ENCODE peak calls at places on chromosomes 11 and 22, in seven cellular contexts. E is HepG2, Q is SK-N-SH, W is HCT116, C is K562, F is H1, X is GM12878. L is an unnamed sample. For H3K36me3, the result is how much of the 10 kb centered on the place peaks cover.

GRCh38 chr11:128931661-128932060 is 11.0 kb downstream of the TP53AIP1 start:
- DNase-seq in X (no peak), C (no peak), Q (no peak), W (no peak), F (no peak), E (no peak), L (no peak)

GRCh38 chr11:43547900-43548381 is 132.6 kb upstream of the HSD17B12 start:
- DNase-seq in X (no peak), F (no peak), W (no peak), C (peak), Q (peak), E (no peak), L (no peak)

GRCh38 chr11:64007160-64007628 is 21.0 kb downstream of the OTUB1 start:
- DNase-seq in Q (peak), E (no peak), F (no peak), W (no peak), X (no peak), C (no peak), L (no peak)

GRCh38 chr11:125903753-125904659 is at the start of gene DDX25:
- DNase-seq in F (peak), E (no peak), Q (peak), C (no peak), X (no peak), W (no peak), L (no peak)

GRCh38 chr11:120260616-120261015 is 20.7 kb downstream of the POU2F3 start:
- DNase-seq in C (no peak), Q (no peak), X (no peak), E (no peak), W (no peak), F (no peak), L (no peak)

GRCh38 chr11:2234963-2235362 is 35.4 kb downstream of the ASCL2 start:
- DNase-seq in X (no peak), F (no peak), C (no peak), W (no peak), E (no peak), Q (no peak), L (no peak)

GRCh38 chr22:27349456-27349855 is 452.1 kb downstream of the MN1 start:
- DNase-seq in E (no peak), Q (no peak), W (no peak), C (no peak), X (no peak), F (no peak), L (no peak)

GRCh38 chr11:110431212-110432073 is 1.7 kb downstream of the FDX1 start:
- DNase-seq in E (no peak), F (no peak), Q (peak), W (no peak), C (no peak), X (no peak), L (no peak)

GRCh38 chr11:78961186-78961782 is 386.6 kb upstream of the NARS2 start:
- DNase-seq in E (no peak), W (peak), X (no peak), Q (peak), F (peak), C (peak), L (peak)

GRCh38 chr11:68353118-68353517 is 40.7 kb downstream of the LRP5 start:
- DNase-seq in W (no peak), C (no peak), X (no peak), Q (peak), E (no peak), F (no peak), L (no peak)

GRCh38 chr22:25829237-25829636 is 87.2 kb downstream of the MYO18B start:
- DNase-seq in W (no peak), X (no peak), F (no peak), Q (no peak), E (no peak), C (no peak), L (no peak)

GRCh38 chr11:73205666-73206343 is 12.3 kb upstream of the P2RY2 start:
- DNase-seq in W (no peak), X (no peak), Q (no peak), E (no peak), C (no peak), F (no peak), L (no peak)

GRCh38 chr11:124841186-124841585 is 24.0 kb upstream of the ROBO3 start:
- DNase-seq in E (no peak), W (no peak), F (no peak), Q (no peak), C (no peak), X (no peak), L (no peak)

GRCh38 chr22:39090426-39091064 is 6.5 kb upstream of the APOBEC3H start:
- DNase-seq in X (no peak), Q (no peak), W (no peak), E (no peak), F (no peak), C (no peak), L (no peak)

GRCh38 chr11:2004466-2004865 is 6.8 kb upstream of the H19 start:
- DNase-seq in Q (no peak), W (no peak), F (no peak), C (no peak), E (no peak), X (no peak), L (no peak)

GRCh38 chr11:124644426-124645280 is 22.0 kb downstream of the TBRG1 start:
- DNase-seq in Q (peak), X (no peak), E (peak), C (peak), W (peak), F (no peak), L (peak)

GRCh38 chr11:75450236-75450635 is 17.2 kb upstream of the KLHL35 start:
- DNase-seq in E (no peak), F (no peak), X (no peak), Q (no peak), C (no peak), W (no peak), L (no peak)

GRCh38 chr22:25551396-25551795 is 13.1 kb upstream of the GRK3 start:
- DNase-seq in E (no peak), X (no peak), W (no peak), C (no peak), F (no peak), Q (no peak), L (no peak)

GRCh38 chr11:76030973-76031590 is 175.2 kb downstream of the WNT11 start:
- DNase-seq in X (no peak), W (no peak), F (no peak), E (no peak), Q (no peak), C (no peak), L (no peak)

GRCh38 chr22:17570851-17571631 is 7.7 kb downstream of the SLC25A18 start:
- DNase-seq in Q (no peak), W (no peak), F (no peak), C (no peak), X (no peak), E (no peak), L (no peak)

GRCh38 chr22:43002198-43002577 is 12.8 kb downstream of the PACSIN2 start:
- DNase-seq in X (no peak), F (no peak), Q (no peak), C (no peak), W (no peak), E (no peak), L (peak)

DNA sequence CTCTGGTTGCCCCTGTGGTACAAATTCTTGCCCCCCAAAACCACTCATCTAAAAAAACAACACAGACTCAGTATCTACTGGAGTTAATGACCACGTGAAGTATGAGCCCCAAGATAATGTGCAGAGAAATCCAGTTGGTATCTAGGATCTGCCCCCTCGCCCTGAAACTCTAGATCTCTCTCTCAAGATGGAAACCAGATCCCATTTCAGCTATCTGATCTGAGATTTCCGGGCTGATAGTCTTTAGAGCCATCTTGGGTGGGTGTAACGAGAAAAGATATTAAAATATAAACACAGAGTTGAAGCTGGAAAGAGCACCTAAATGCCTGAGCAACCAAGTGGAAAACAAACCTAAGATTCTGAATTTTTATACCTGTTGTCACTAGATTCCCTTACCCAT is 14.0 kb upstream of the VWCE start:
- DNase-seq in E (no peak), X (no peak), C (no peak), F (no peak), Q (no peak), W (no peak), L (no peak)
- H3K36me3 ChIP-seq in E (half or more), X (under half), C (half or more), F (half or more), Q (half or more), W (half or more), L (under half)

DNA sequence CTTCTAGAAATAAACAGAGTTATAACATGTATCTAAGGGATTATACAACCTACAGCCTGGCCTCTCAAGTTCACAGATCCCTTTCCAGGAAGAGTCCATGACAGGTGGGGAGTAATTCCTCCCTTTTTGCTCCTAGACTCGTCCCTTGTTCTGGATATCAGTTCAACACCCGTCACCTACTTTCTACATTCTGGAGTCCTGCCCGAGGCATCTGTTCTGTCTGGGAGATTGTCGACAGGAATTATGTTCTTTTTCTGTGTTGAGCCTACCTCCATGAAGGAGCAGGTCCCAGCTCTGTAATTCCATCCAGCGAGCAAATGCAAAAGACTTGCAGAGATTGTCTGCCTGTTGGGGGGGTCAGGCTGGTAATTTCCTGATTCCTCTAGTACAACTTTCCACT is 224.6 kb upstream of the NTM start:
- DNase-seq in Q (no peak), F (no peak), X (no peak), C (no peak), E (no peak), W (no peak), L (no peak)
- TF ChIP-seq MAX in Q (no peak), F (no peak), X (no peak), C (no peak), E (no peak), W (no peak), L (no peak)

GRCh38 chr11:117528061-117528780 is 200.6 kb downstream of the CEP164 start:
- DNase-seq in C (no peak), F (no peak), Q (peak), X (no peak), W (no peak), E (no peak), L (no peak)
- H3K4me2 ChIP-seq in C (no peak), F (no peak), Q (no peak), X (no peak), W (no peak), E (no peak), L (no peak)

DNA sequence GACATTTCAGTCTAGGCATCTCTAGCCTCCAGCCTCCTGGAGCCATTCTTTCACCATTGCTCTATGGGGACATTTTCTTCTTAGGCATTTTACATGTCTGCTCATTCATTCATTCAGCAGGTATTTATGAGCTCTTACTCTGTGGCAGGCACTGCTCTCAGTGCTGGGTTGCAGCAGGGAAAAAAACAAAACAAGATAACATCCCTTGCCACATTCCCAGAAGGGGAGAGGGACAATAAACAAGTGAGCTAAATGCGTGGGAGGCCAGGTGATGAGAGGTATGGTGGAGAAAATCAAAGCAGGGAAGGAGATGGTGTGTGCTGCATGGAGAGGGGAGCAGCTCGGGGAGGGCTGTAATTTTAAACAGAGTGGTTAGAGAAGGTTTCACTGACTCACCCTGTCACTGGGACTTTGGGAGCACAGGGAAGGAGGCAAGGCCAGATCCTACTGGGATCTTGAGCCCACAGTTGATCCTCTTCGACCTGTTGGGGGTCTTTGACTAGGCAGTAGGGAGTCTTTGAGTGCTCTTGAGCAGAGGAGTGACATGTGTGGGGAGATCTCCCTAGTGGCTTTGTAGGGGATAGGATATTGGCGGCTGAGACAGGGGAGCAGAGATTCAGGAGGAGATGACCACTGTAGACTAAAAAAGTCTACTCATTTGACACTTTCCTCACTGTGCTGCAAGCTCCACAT is 17.0 kb downstream of the MICAL2 start:
- DNase-seq in X (no peak), Q (no peak), W (no peak), E (no peak), C (no peak), F (no peak), L (no peak)
- H3K36me3 ChIP-seq in X (under half), Q (under half), W (under half), E (under half), C (under half), F (under half), L (under half)

GRCh38 chr11:3825473-3826154 is 15.1 kb downstream of the RHOG start:
- DNase-seq in F (no peak), X (no peak), Q (no peak), E (no peak), W (no peak), C (peak), L (no peak)

GRCh38 chr11:3824714-3825472 is 15.9 kb downstream of the RHOG start:
- DNase-seq in C (peak), F (peak), X (no peak), E (peak), W (no peak), Q (peak), L (peak)

GRCh38 chr11:3823762-3824506 is 15.6 kb downstream of the PGAP2 start:
- DNase-seq in F (no peak), X (no peak), C (no peak), Q (no peak), E (no peak), W (no peak), L (no peak)

GRCh38 chr11:3822312-3822711 is 14.0 kb downstream of the PGAP2 start:
- DNase-seq in X (no peak), E (no peak), W (no peak), Q (no peak), C (no peak), F (no peak), L (no peak)

GRCh38 chr11:3823303-3823702 is 14.9 kb downstream of the PGAP2 start:
- DNase-seq in X (no peak), C (no peak), Q (no peak), F (no peak), W (no peak), E (no peak), L (no peak)
- TF ChIP-seq MAX in X (no peak), C (no peak), Q (no peak), F (no peak), W (no peak), E (no peak), L (no peak)